ENCODE peak calls at places on chromosome 7, in five cellular contexts. I, K, M, W and F are unnamed samples.

GRCh38 chr7:539731-540411 is 20.2 kb upstream of the PDGFA start:
- DNase-seq in I (peak), K (peak), M (no peak), W (peak), F (peak)

GRCh38 chr7:111089822-111090426 is 1.0 kb upstream of the LRRN3 start:
- DNase-seq in I (no peak), K (peak), M (no peak), W (peak), F (no peak)

GRCh38 chr7:934469-935320 is 19.8 kb downstream of the ADAP1 start:
- DNase-seq in I (no peak), K (peak), M (no peak), W (no peak), F (no peak)

GRCh38 chr7:29890251-29890650 is 83.9 kb downstream of the WIPF3 start:
- DNase-seq in I (no peak), K (no peak), M (no peak), W (no peak), F (no peak)

GRCh38 chr7:78634073-78634472 is 819.4 kb downstream of the MAGI2 start:
- DNase-seq in I (no peak), K (no peak), M (no peak), W (no peak), F (no peak)

GRCh38 chr7:129144095-129144833 is at the start of gene TSPAN33:
- DNase-seq in I (peak), K (peak), M (no peak), W (peak), F (peak)

GRCh38 chr7:155942226-155942950 is 130.1 kb upstream of the SHH start:
- DNase-seq in I (no peak), K (no peak), M (no peak), W (no peak), F (no peak)

GRCh38 chr7:30144659-30145321 is 10.0 kb downstream of the MTURN start:
- DNase-seq in I (no peak), K (no peak), M (no peak), W (no peak), F (no peak)

GRCh38 chr7:1542841-1543747 is 12.6 kb downstream of the MAFK start:
- DNase-seq in I (no peak), K (no peak), M (no peak), W (no peak), F (no peak)

GRCh38 chr7:44292876-44293560 is 32.4 kb downstream of the CAMK2B start:
- DNase-seq in I (no peak), K (no peak), M (no peak), W (no peak), F (no peak)

GRCh38 chr7:6705959-6706665 is 635 bp downstream of the ZNF12 start:
- DNase-seq in I (peak), K (no peak), M (no peak), W (peak), F (peak)

GRCh38 chr7:96789914-96790313 is 80.3 kb upstream of the SEM1 start:
- DNase-seq in I (no peak), K (no peak), M (no peak), W (no peak), F (no peak)

GRCh38 chr7:107856806-107857540 is 34.0 kb upstream of the DLD start:
- DNase-seq in I (no peak), K (no peak), M (no peak), W (peak), F (peak)

GRCh38 chr7:114086491-114086905 is 167.7 kb upstream of the PPP1R3A start:
- DNase-seq in I (no peak), K (peak), M (no peak), W (no peak), F (peak)

GRCh38 chr7:158814637-158815036 is 14.7 kb downstream of the ESYT2 start:
- DNase-seq in I (no peak), K (no peak), M (peak), W (no peak), F (no peak)

GRCh38 chr7:36894190-36894589 is 169.9 kb upstream of the AOAH start:
- DNase-seq in I (no peak), K (no peak), M (no peak), W (no peak), F (no peak)